ENCODE peak calls at places on chromosomes 16 and 17, in six cellular contexts. One of them, this sample, is unnamed.

GRCh38 chr17:9817086-9817485 is 4.8 kb downstream of the GSG1L2 start:
- DNase-seq in heart left ventricle: no peak
- DNase-seq in prostate gland: peak
- DNase-seq in germinal center: no peak
- DNase-seq in neural crest cell: peak
- DNase-seq in fibroblast of pulmonary artery: peak
- DNase-seq in this sample: no peak

GRCh38 chr16:85891033-85891775 is 7.8 kb upstream of the IRF8 start:
- DNase-seq in prostate gland: peak
- DNase-seq in germinal center: no peak
- DNase-seq in heart left ventricle: no peak
- DNase-seq in neural crest cell: no peak
- DNase-seq in fibroblast of pulmonary artery: no peak
- DNase-seq in this sample: peak

GRCh38 chr17:77445030-77445907 is 304.5 kb downstream of the SEC14L1 start:
- DNase-seq in germinal center: peak
- DNase-seq in neural crest cell: no peak
- DNase-seq in prostate gland: no peak
- DNase-seq in fibroblast of pulmonary artery: peak
- DNase-seq in heart left ventricle: no peak
- DNase-seq in this sample: peak

GRCh38 chr16:10552998-10553491 is 27.4 kb downstream of the EMP2 start:
- DNase-seq in fibroblast of pulmonary artery: no peak
- DNase-seq in germinal center: peak
- DNase-seq in prostate gland: no peak
- DNase-seq in heart left ventricle: peak
- DNase-seq in neural crest cell: no peak
- DNase-seq in this sample: no peak

GRCh38 chr16:67393111-67393789 is at the start of gene TPPP3:
- DNase-seq in prostate gland: no peak
- DNase-seq in neural crest cell: peak
- DNase-seq in heart left ventricle: peak
- DNase-seq in germinal center: peak
- DNase-seq in fibroblast of pulmonary artery: peak
- DNase-seq in this sample: peak

GRCh38 chr16:23595246-23595950 is 718 bp downstream of the NDUFAB1 start:
- DNase-seq in neural crest cell: peak
- DNase-seq in fibroblast of pulmonary artery: peak
- DNase-seq in germinal center: no peak
- DNase-seq in prostate gland: no peak
- DNase-seq in heart left ventricle: no peak
- DNase-seq in this sample: no peak

GRCh38 chr17:75034236-75034908 is 12.4 kb downstream of the ATP5PD start:
- DNase-seq in fibroblast of pulmonary artery: peak
- DNase-seq in heart left ventricle: peak
- DNase-seq in germinal center: peak
- DNase-seq in prostate gland: peak
- DNase-seq in neural crest cell: peak
- DNase-seq in this sample: peak

GRCh38 chr17:600576-601301 is 113.9 kb downstream of the VPS53 start:
- DNase-seq in heart left ventricle: no peak
- DNase-seq in prostate gland: no peak
- DNase-seq in germinal center: no peak
- DNase-seq in fibroblast of pulmonary artery: peak
- DNase-seq in neural crest cell: no peak
- DNase-seq in this sample: no peak

GRCh38 chr17:19719365-19720209 is 3.2 kb upstream of the SLC47A2 start:
- DNase-seq in germinal center: no peak
- DNase-seq in heart left ventricle: no peak
- DNase-seq in neural crest cell: no peak
- DNase-seq in prostate gland: no peak
- DNase-seq in fibroblast of pulmonary artery: no peak
- DNase-seq in this sample: no peak

GRCh38 chr17:6712058-6712853 is 913 bp downstream of the SLC13A5 start:
- DNase-seq in prostate gland: no peak
- DNase-seq in heart left ventricle: no peak
- DNase-seq in fibroblast of pulmonary artery: peak
- DNase-seq in neural crest cell: no peak
- DNase-seq in germinal center: no peak
- DNase-seq in this sample: no peak

GRCh38 chr17:72101526-72101925 is 19.3 kb upstream of the SOX9 start:
- DNase-seq in neural crest cell: no peak
- DNase-seq in prostate gland: no peak
- DNase-seq in fibroblast of pulmonary artery: no peak
- DNase-seq in germinal center: no peak
- DNase-seq in heart left ventricle: no peak
- DNase-seq in this sample: no peak

GRCh38 chr17:2368383-2368782 is 31.1 kb downstream of the SGSM2 start:
- DNase-seq in germinal center: no peak
- DNase-seq in heart left ventricle: peak
- DNase-seq in prostate gland: no peak
- DNase-seq in fibroblast of pulmonary artery: no peak
- DNase-seq in neural crest cell: no peak
- DNase-seq in this sample: no peak

GRCh38 chr17:31869797-31870568 is 10.9 kb upstream of the COPRS start:
- DNase-seq in fibroblast of pulmonary artery: no peak
- DNase-seq in neural crest cell: no peak
- DNase-seq in prostate gland: no peak
- DNase-seq in germinal center: no peak
- DNase-seq in heart left ventricle: no peak
- DNase-seq in this sample: no peak

GRCh38 chr17:30278032-30278431 is 13.7 kb downstream of the BLMH start:
- DNase-seq in germinal center: no peak
- DNase-seq in prostate gland: no peak
- DNase-seq in fibroblast of pulmonary artery: peak
- DNase-seq in heart left ventricle: no peak
- DNase-seq in neural crest cell: no peak
- DNase-seq in this sample: peak

GRCh38 chr16:23524001-23524400 is 13.7 kb upstream of the GGA2 start:
- DNase-seq in heart left ventricle: no peak
- DNase-seq in fibroblast of pulmonary artery: no peak
- DNase-seq in neural crest cell: no peak
- DNase-seq in germinal center: no peak
- DNase-seq in prostate gland: no peak
- DNase-seq in this sample: no peak

GRCh38 chr16:14314116-14314515 is 243.0 kb downstream of the MRTFB start:
- DNase-seq in prostate gland: no peak
- DNase-seq in germinal center: no peak
- DNase-seq in neural crest cell: no peak
- DNase-seq in heart left ventricle: no peak
- DNase-seq in fibroblast of pulmonary artery: no peak
- DNase-seq in this sample: no peak

GRCh38 chr16:66428682-66429251 is 1.7 kb downstream of the BEAN1 start:
- DNase-seq in germinal center: no peak
- DNase-seq in neural crest cell: no peak
- DNase-seq in prostate gland: no peak
- DNase-seq in fibroblast of pulmonary artery: no peak
- DNase-seq in heart left ventricle: no peak
- DNase-seq in this sample: no peak

GRCh38 chr16:85651822-85652430 is 36.8 kb downstream of the GINS2 start:
- DNase-seq in heart left ventricle: peak
- DNase-seq in neural crest cell: no peak
- DNase-seq in germinal center: no peak
- DNase-seq in fibroblast of pulmonary artery: no peak
- DNase-seq in prostate gland: no peak
- DNase-seq in this sample: no peak

GRCh38 chr17:74190154-74190553 is 13.3 kb upstream of the RPL38 start:
- DNase-seq in heart left ventricle: no peak
- DNase-seq in neural crest cell: no peak
- DNase-seq in germinal center: peak
- DNase-seq in prostate gland: no peak
- DNase-seq in fibroblast of pulmonary artery: peak
- DNase-seq in this sample: no peak

GRCh38 chr16:86031141-86031678 is 132.2 kb downstream of the IRF8 start:
- DNase-seq in prostate gland: no peak
- DNase-seq in fibroblast of pulmonary artery: no peak
- DNase-seq in germinal center: no peak
- DNase-seq in neural crest cell: no peak
- DNase-seq in heart left ventricle: no peak
- DNase-seq in this sample: no peak

GRCh38 chr17:75394332-75394918 is 11.1 kb downstream of the GRB2 start:
- DNase-seq in heart left ventricle: no peak
- DNase-seq in germinal center: no peak
- DNase-seq in neural crest cell: no peak
- DNase-seq in fibroblast of pulmonary artery: no peak
- DNase-seq in prostate gland: no peak
- DNase-seq in this sample: no peak

GRCh38 chr16:3461120-3461519 is 17.6 kb downstream of the NAA60 start:
- DNase-seq in prostate gland: no peak
- DNase-seq in neural crest cell: no peak
- DNase-seq in germinal center: no peak
- DNase-seq in fibroblast of pulmonary artery: no peak
- DNase-seq in heart left ventricle: peak
- DNase-seq in this sample: peak

GRCh38 chr17:79427621-79428539 is 183.0 kb downstream of the RBFOX3 start:
- DNase-seq in fibroblast of pulmonary artery: no peak
- DNase-seq in heart left ventricle: no peak
- DNase-seq in germinal center: no peak
- DNase-seq in prostate gland: no peak
- DNase-seq in neural crest cell: no peak
- DNase-seq in this sample: no peak

GRCh38 chr17:7329360-7330098 is 394 bp upstream of the NEURL4 start:
- DNase-seq in neural crest cell: peak
- DNase-seq in heart left ventricle: peak
- DNase-seq in germinal center: peak
- DNase-seq in prostate gland: peak
- DNase-seq in fibroblast of pulmonary artery: peak
- DNase-seq in this sample: peak

GRCh38 chr17:59504821-59505220 is 60.6 kb upstream of the DHX40 start:
- DNase-seq in fibroblast of pulmonary artery: no peak
- DNase-seq in prostate gland: no peak
- DNase-seq in heart left ventricle: no peak
- DNase-seq in germinal center: no peak
- DNase-seq in neural crest cell: no peak
- DNase-seq in this sample: no peak

GRCh38 chr17:4902540-4902939 is 358 bp downstream of the CHRNE start:
- DNase-seq in fibroblast of pulmonary artery: no peak
- DNase-seq in prostate gland: no peak
- DNase-seq in heart left ventricle: no peak
- DNase-seq in germinal center: no peak
- DNase-seq in neural crest cell: no peak
- DNase-seq in this sample: no peak

GRCh38 chr17:76188213-76189060 is 47.4 kb upstream of the FOXJ1 start:
- DNase-seq in neural crest cell: no peak
- DNase-seq in heart left ventricle: no peak
- DNase-seq in fibroblast of pulmonary artery: no peak
- DNase-seq in germinal center: no peak
- DNase-seq in prostate gland: no peak
- DNase-seq in this sample: no peak

GRCh38 chr16:79943738-79944137 is 343.2 kb upstream of the MAF start:
- DNase-seq in fibroblast of pulmonary artery: no peak
- DNase-seq in neural crest cell: no peak
- DNase-seq in heart left ventricle: no peak
- DNase-seq in germinal center: no peak
- DNase-seq in prostate gland: no peak
- DNase-seq in this sample: no peak

GRCh38 chr17:75754378-75755204 is 10.4 kb downstream of the GALK1 start:
- DNase-seq in heart left ventricle: no peak
- DNase-seq in germinal center: no peak
- DNase-seq in fibroblast of pulmonary artery: no peak
- DNase-seq in neural crest cell: no peak
- DNase-seq in prostate gland: no peak
- DNase-seq in this sample: no peak

GRCh38 chr17:82231562-82232321 is 2.9 kb downstream of the SLC16A3 start:
- DNase-seq in fibroblast of pulmonary artery: peak
- DNase-seq in germinal center: no peak
- DNase-seq in heart left ventricle: peak
- DNase-seq in neural crest cell: peak
- DNase-seq in prostate gland: peak
- DNase-seq in this sample: peak

GRCh38 chr17:13775450-13775849 is 173.7 kb upstream of the HS3ST3A1 start:
- DNase-seq in heart left ventricle: no peak
- DNase-seq in fibroblast of pulmonary artery: no peak
- DNase-seq in prostate gland: no peak
- DNase-seq in neural crest cell: no peak
- DNase-seq in germinal center: no peak
- DNase-seq in this sample: no peak

GRCh38 chr17:2547176-2547575 is 35.5 kb upstream of the METTL16 start:
- DNase-seq in heart left ventricle: no peak
- DNase-seq in germinal center: no peak
- DNase-seq in neural crest cell: no peak
- DNase-seq in fibroblast of pulmonary artery: peak
- DNase-seq in prostate gland: no peak
- DNase-seq in this sample: no peak

GRCh38 chr17:63295288-63295687 is 150.8 kb downstream of the CYB561 start:
- DNase-seq in prostate gland: no peak
- DNase-seq in heart left ventricle: no peak
- DNase-seq in neural crest cell: no peak
- DNase-seq in germinal center: no peak
- DNase-seq in fibroblast of pulmonary artery: no peak
- DNase-seq in this sample: no peak

GRCh38 chr17:36512641-36513040 is 22.0 kb downstream of the MYO19 start:
- DNase-seq in heart left ventricle: no peak
- DNase-seq in germinal center: no peak
- DNase-seq in fibroblast of pulmonary artery: no peak
- DNase-seq in neural crest cell: no peak
- DNase-seq in prostate gland: no peak
- DNase-seq in this sample: no peak

This sample was measured in thyroid gland.